ENCODE peak calls at places on chromosome 11, in eight cellular contexts. N is esophagus muscularis mucosa; K is AG04450; U is T-helper 9 cell; W is stimulated activated naive B cell treated with anti-CD40 and anti-IgM and Interleukin-4, amounts not matched to agents 10 μg/mL and 1 μg/mL and 100 μg/mL, for 72 hours; L is NCI-H460; S is GM23338; D is right lobe of liver. X is an unnamed sample.

GRCh38 chr11:64015935-64016468 is 19.7 kb upstream of the FLRT1 start:
- DNase-seq in N (no peak), K (no peak), U (no peak), W (no peak), L (no peak), S (no peak), D (no peak), X (no peak)

GRCh38 chr11:9717040-9717357 is 53.1 kb downstream of the SWAP70 start:
- DNase-seq in N (no peak), K (no peak), U (no peak), W (no peak), L (no peak), S (no peak), D (no peak), X (no peak)

GRCh38 chr11:35088676-35089075 is 50.3 kb upstream of the CD44 start:
- DNase-seq in N (peak; percentile 66), K (no peak), U (no peak), W (no peak), L (no peak), S (no peak), D (no peak), X (no peak)

GRCh38 chr11:70625921-70626518 is 227.7 kb downstream of the CTTN start:
- DNase-seq in N (no peak), K (no peak), U (no peak), W (no peak), L (no peak), S (no peak), D (no peak), X (no peak)

GRCh38 chr11:36558511-36559413 is 9.0 kb upstream of the RAG1 start:
- DNase-seq in N (no peak), K (no peak), U (no peak), W (no peak), L (no peak), S (no peak), D (no peak), X (no peak)

GRCh38 chr11:105861225-105861624 is 160.8 kb downstream of the MSANTD4 start:
- DNase-seq in N (no peak), K (no peak), U (no peak), W (no peak), L (no peak), S (peak; percentile 47), D (no peak), X (no peak)

GRCh38 chr11:46570790-46571398 is 22.9 kb downstream of the AMBRA1 start:
- DNase-seq in N (no peak), K (no peak), U (no peak), W (no peak), L (no peak), S (no peak), D (no peak), X (no peak)

GRCh38 chr11:1780700-1781592 is 17.2 kb upstream of the CTSD start:
- DNase-seq in N (no peak), K (no peak), U (no peak), W (no peak), L (no peak), S (no peak), D (peak; percentile 76), X (no peak)

GRCh38 chr11:48210052-48210451 is 6.6 kb upstream of the OR4B1 start:
- DNase-seq in N (no peak), K (no peak), U (no peak), W (no peak), L (no peak), S (peak; percentile 1), D (no peak), X (peak; percentile 32)

GRCh38 chr11:68654978-68655377 is 29.4 kb upstream of the GAL start:
- DNase-seq in N (no peak), K (no peak), U (no peak), W (no peak), L (no peak), S (no peak), D (no peak), X (no peak)

GRCh38 chr11:65041206-65042035 is at the start of gene SAC3D1:
- DNase-seq in N (no peak), K (no peak), U (no peak), W (no peak), L (no peak), S (peak; percentile 72), D (peak; percentile 85), X (peak; percentile 55)

X was measured in A549.